ENCODE peak calls at places on chromosomes 7 and 10, in six cellular contexts. T is keratinocyte; D is amniotic stem cell; Y is BJ; I is activated naive CD4-positive, alpha-beta T cell; K is NCI-H1694. G is an unnamed sample.

GRCh38 chr10:127797339-127797738 is 60.4 kb downstream of the FOXI2 start:
- DNase-seq in Y (no peak), K (no peak), I (no peak), D (no peak), T (no peak), G (no peak)

GRCh38 chr10:73956476-73957338 is 41.2 kb upstream of the VCL start:
- DNase-seq in K (no peak), I (no peak), Y (no peak), T (no peak), D (no peak), G (no peak)

GRCh38 chr7:88104732-88105131 is 115.1 kb downstream of the SRI start:
- DNase-seq in Y (no peak), K (peak), D (no peak), T (no peak), I (no peak), G (no peak)

GRCh38 chr10:126080879-126081331 is 184.5 kb downstream of the FANK1 start:
- DNase-seq in D (no peak), T (no peak), I (no peak), Y (no peak), K (no peak), G (no peak)

GRCh38 chr10:95430231-95430951 is 130.8 kb downstream of the SORBS1 start:
- DNase-seq in D (peak), Y (no peak), T (no peak), I (no peak), K (peak), G (no peak)

GRCh38 chr7:130070900-130071622 is 727 bp downstream of the KLHDC10 start:
- DNase-seq in D (peak), I (no peak), K (no peak), Y (no peak), T (no peak), G (no peak)

GRCh38 chr10:121615862-121616261 is 17.6 kb upstream of the FGFR2 start:
- DNase-seq in K (no peak), T (no peak), Y (no peak), I (no peak), D (no peak), G (no peak)

GRCh38 chr10:100020883-100021248 is 11.1 kb upstream of the DNMBP start:
- DNase-seq in Y (no peak), I (no peak), K (peak), T (no peak), D (no peak), G (no peak)

GRCh38 chr10:48605264-48605615 is 367 bp upstream of the ARHGAP22 start:
- DNase-seq in D (no peak), K (no peak), T (no peak), Y (no peak), I (no peak), G (no peak)

GRCh38 chr7:27187158-27187701 is 2.2 kb upstream of the HOXA11 start:
- DNase-seq in Y (peak), I (no peak), D (no peak), K (no peak), T (no peak), G (no peak)

GRCh38 chr7:20793686-20794394 is 7.2 kb upstream of the SP8 start:
- DNase-seq in I (no peak), Y (no peak), T (no peak), D (no peak), K (no peak), G (no peak)

GRCh38 chr10:32771217-32771616 is 186.8 kb downstream of the ITGB1 start:
- DNase-seq in K (no peak), T (no peak), I (no peak), Y (no peak), D (no peak), G (no peak)

GRCh38 chr7:109926738-109927137 is 1164.2 kb upstream of the LRRN3 start:
- DNase-seq in K (no peak), D (no peak), T (no peak), Y (no peak), I (no peak), G (no peak)

GRCh38 chr7:117169907-117170306 is 153.0 kb downstream of the WNT2 start:
- DNase-seq in Y (no peak), K (peak), I (no peak), D (no peak), T (no peak), G (no peak)

G was measured in epithelial cell of prostate.